ENCODE peak calls at places on chromosomes 3 and 15, in six cellular contexts. H is hippocampal formation; Q is neural crest cell; R is sigmoid colon; B is CD8-positive, alpha-beta memory T cell; W is AG09309. I is an unnamed sample.
A peak's percentile ranks its signal among the peaks of the same experiment; 100 is the strongest.

GRCh38 chr15:81001180-81002003 is 669 bp downstream of the TLNRD1 start:
- DNase-seq in H (no peak), Q (peak; percentile 37), R (peak; percentile 79), B (peak; percentile 67), W (no peak), I (peak; percentile 14)

GRCh38 chr3:12197475-12197874 is 38.8 kb upstream of the TIMP4 start:
- DNase-seq in H (no peak), Q (no peak), R (no peak), B (no peak), W (no peak), I (no peak)

GRCh38 chr3:158460929-158461328 is 110.1 kb upstream of the MLF1 start:
- DNase-seq in H (no peak), Q (no peak), R (no peak), B (no peak), W (no peak), I (no peak)

GRCh38 chr15:70127288-70127746 is 29.6 kb upstream of the TLE3 start:
- DNase-seq in H (no peak), Q (peak; percentile 50), R (peak; percentile 78), B (no peak), W (no peak), I (no peak)

GRCh38 chr15:90306560-90306959 is 41.1 kb downstream of the NGRN start:
- DNase-seq in H (no peak), Q (no peak), R (no peak), B (no peak), W (no peak), I (no peak)

GRCh38 chr15:53351373-53351772 is 408.1 kb downstream of the WDR72 start:
- DNase-seq in H (no peak), Q (no peak), R (no peak), B (no peak), W (no peak), I (no peak)

GRCh38 chr15:32028921-32029320 is 1.4 kb upstream of the CHRNA7 start:
- DNase-seq in H (no peak), Q (peak; percentile 51), R (no peak), B (no peak), W (no peak), I (no peak)

GRCh38 chr3:59839283-59839682 is 789.5 kb upstream of the CFAP20DC start:
- DNase-seq in H (no peak), Q (no peak), R (no peak), B (no peak), W (peak; percentile 49), I (no peak)

GRCh38 chr3:25033407-25034029 is 394.5 kb upstream of the RARB start:
- DNase-seq in H (peak; percentile 4), Q (peak; percentile 26), R (no peak), B (no peak), W (no peak), I (no peak)

GRCh38 chr3:65685621-65686020 is 353.1 kb downstream of the MAGI1 start:
- DNase-seq in H (no peak), Q (no peak), R (no peak), B (no peak), W (no peak), I (no peak)

GRCh38 chr15:70035719-70036077 is 62.0 kb downstream of the TLE3 start:
- DNase-seq in H (no peak), Q (no peak), R (peak; percentile 54), B (no peak), W (no peak), I (no peak)

GRCh38 chr3:89315750-89316149 is 208.3 kb downstream of the EPHA3 start:
- DNase-seq in H (no peak), Q (no peak), R (no peak), B (no peak), W (no peak), I (no peak)

GRCh38 chr3:182671942-182672341 is 121.4 kb upstream of the ATP11B start:
- DNase-seq in H (peak; percentile 41), Q (no peak), R (no peak), B (no peak), W (peak; percentile 5), I (no peak)

GRCh38 chr15:38454687-38455071 is 752 bp downstream of the FAM98B start:
- DNase-seq in H (no peak), Q (no peak), R (no peak), B (no peak), W (no peak), I (no peak)

GRCh38 chr15:78049691-78050440 is 27.6 kb downstream of the TBC1D2B start:
- DNase-seq in H (peak; percentile 28), Q (no peak), R (no peak), B (peak; percentile 66), W (peak; percentile 96), I (no peak)

GRCh38 chr3:52527039-52527731 is 6.5 kb downstream of the NT5DC2 start:
- DNase-seq in H (no peak), Q (no peak), R (peak; percentile 64), B (peak; percentile 33), W (no peak), I (no peak)

GRCh38 chr3:187985636-187986035 is 168.3 kb upstream of the LPP start:
- DNase-seq in H (no peak), Q (no peak), R (no peak), B (no peak), W (no peak), I (no peak)

GRCh38 chr3:124552224-124552623 is 178.0 kb upstream of the UMPS start:
- DNase-seq in H (no peak), Q (no peak), R (no peak), B (no peak), W (no peak), I (no peak)

I was measured in CD4-positive, alpha-beta T cell.